ENCODE peak calls at places on chromosomes 2 and 18, in eight cellular contexts. N, M, J, D, B, K, F and H are unnamed samples.

GRCh38 chr2:133286326-133286922 is 281.8 kb downstream of the NCKAP5 start:
- DNase-seq in N (no peak), M (no peak), J (no peak), D (no peak), B (no peak), K (no peak), F (no peak), H (no peak)

GRCh38 chr2:56715670-56716069 is 531.9 kb downstream of the CCDC85A start:
- DNase-seq in N (no peak), M (no peak), J (no peak), D (no peak), B (no peak), K (no peak), F (no peak), H (no peak)

GRCh38 chr2:203893386-203893785 is 25.8 kb downstream of the CTLA4 start:
- DNase-seq in N (no peak), M (no peak), J (no peak), D (peak; percentile 54), B (peak; percentile 25), K (no peak), F (no peak), H (no peak)

GRCh38 chr2:9844036-9844483 is 786 bp downstream of the TAF1B start:
- DNase-seq in N (peak; percentile 32), M (no peak), J (no peak), D (no peak), B (no peak), K (no peak), F (no peak), H (no peak)

GRCh38 chr2:109429711-109430265 is 184.0 kb downstream of the SEPTIN10 start:
- DNase-seq in N (no peak), M (no peak), J (no peak), D (no peak), B (no peak), K (no peak), F (no peak), H (no peak)

GRCh38 chr18:31671951-31672350 is 12.4 kb downstream of the B4GALT6 start:
- DNase-seq in N (no peak), M (no peak), J (no peak), D (no peak), B (no peak), K (no peak), F (no peak), H (no peak)

GRCh38 chr2:231110551-231110950 is 14.3 kb downstream of the HTR2B start:
- DNase-seq in N (no peak), M (no peak), J (no peak), D (no peak), B (no peak), K (no peak), F (no peak), H (no peak)

GRCh38 chr18:74512321-74513053 is 16.3 kb downstream of the CNDP2 start:
- DNase-seq in N (no peak), M (no peak), J (no peak), D (no peak), B (no peak), K (no peak), F (no peak), H (no peak)

GRCh38 chr2:241965931-241966412 is 96.4 kb downstream of the RTP5 start:
- DNase-seq in N (peak; percentile 49), M (peak; percentile 14), J (peak; percentile 82), D (peak; percentile 24), B (no peak), K (no peak), F (peak; percentile 40), H (no peak)

GRCh38 chr2:104866122-104866864 is 12.4 kb downstream of the POU3F3 start:
- DNase-seq in N (no peak), M (no peak), J (no peak), D (no peak), B (no peak), K (no peak), F (no peak), H (no peak)
- H3K27ac ChIP-seq in N (no peak overlapping the region), M (no peak overlapping the region), J (no peak overlapping the region), D (no peak overlapping the region), B (no peak overlapping the region), K (no peak overlapping the region), F (no peak overlapping the region), H (no peak overlapping the region)

GRCh38 chr18:22463076-22463475 is 45.4 kb upstream of the CTAGE1 start:
- DNase-seq in N (no peak), M (no peak), J (no peak), D (no peak), B (no peak), K (no peak), F (no peak), H (no peak)

GRCh38 chr18:22455425-22456150 is 37.9 kb upstream of the CTAGE1 start:
- DNase-seq in N (no peak), M (no peak), J (no peak), D (no peak), B (no peak), K (no peak), F (no peak), H (no peak)

GRCh38 chr18:22457552-22457951 is 39.8 kb upstream of the CTAGE1 start:
- DNase-seq in N (no peak), M (no peak), J (no peak), D (no peak), B (no peak), K (no peak), F (no peak), H (no peak)

GRCh38 chr18:22459491-22459890 is 41.8 kb upstream of the CTAGE1 start:
- DNase-seq in N (no peak), M (no peak), J (no peak), D (no peak), B (no peak), K (no peak), F (no peak), H (no peak)
- H3K4me1 ChIP-seq in N (no peaks in the 10 kb centered on the region), M (no peaks in the 10 kb centered on the region), J (no peaks in the 10 kb centered on the region), D (no peaks in the 10 kb centered on the region), B (peaks cover 17% of the 10 kb centered on the region), K (no peaks in the 10 kb centered on the region), F (no peaks in the 10 kb centered on the region), H (no peaks in the 10 kb centered on the region)

DNA sequence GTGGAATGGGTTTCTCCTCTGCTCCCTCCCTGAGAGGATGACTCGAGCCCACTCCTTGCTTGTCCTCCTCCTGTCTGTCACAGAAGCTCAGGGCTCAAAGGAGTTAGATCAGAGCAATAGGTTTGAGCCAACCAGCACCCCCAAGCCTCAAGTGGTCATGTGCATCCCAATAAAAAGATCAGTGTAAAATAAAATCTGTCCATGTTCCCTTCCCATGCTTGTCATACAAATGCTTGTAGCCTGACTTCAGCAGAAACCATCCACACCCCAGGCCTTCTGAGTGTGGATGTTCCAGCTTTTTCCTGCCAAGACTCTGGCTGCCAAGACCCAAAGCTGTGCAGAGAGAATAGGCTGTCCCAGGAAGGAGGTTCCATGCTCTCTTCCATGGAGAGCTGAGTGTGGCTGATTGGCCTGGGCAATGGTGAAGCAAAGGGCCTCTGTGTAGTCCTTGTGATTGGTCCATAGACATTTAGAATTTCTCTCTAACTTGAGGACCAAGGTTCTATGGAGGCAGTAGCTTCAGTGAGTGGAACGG is 67.4 kb downstream of the GYPC start:
- DNase-seq in N (no peak), M (no peak), J (no peak), D (no peak), B (no peak), K (no peak), F (no peak), H (no peak)
- H3K9me3 ChIP-seq in N (no peaks in the 10 kb centered on the region), M (peaks cover 10% of the 10 kb centered on the region), J (no peaks in the 10 kb centered on the region), D (no peaks in the 10 kb centered on the region), B (peaks cover 20% of the 10 kb centered on the region), K (peaks cover 14% of the 10 kb centered on the region), F (no peaks in the 10 kb centered on the region), H (no peaks in the 10 kb centered on the region)

DNA sequence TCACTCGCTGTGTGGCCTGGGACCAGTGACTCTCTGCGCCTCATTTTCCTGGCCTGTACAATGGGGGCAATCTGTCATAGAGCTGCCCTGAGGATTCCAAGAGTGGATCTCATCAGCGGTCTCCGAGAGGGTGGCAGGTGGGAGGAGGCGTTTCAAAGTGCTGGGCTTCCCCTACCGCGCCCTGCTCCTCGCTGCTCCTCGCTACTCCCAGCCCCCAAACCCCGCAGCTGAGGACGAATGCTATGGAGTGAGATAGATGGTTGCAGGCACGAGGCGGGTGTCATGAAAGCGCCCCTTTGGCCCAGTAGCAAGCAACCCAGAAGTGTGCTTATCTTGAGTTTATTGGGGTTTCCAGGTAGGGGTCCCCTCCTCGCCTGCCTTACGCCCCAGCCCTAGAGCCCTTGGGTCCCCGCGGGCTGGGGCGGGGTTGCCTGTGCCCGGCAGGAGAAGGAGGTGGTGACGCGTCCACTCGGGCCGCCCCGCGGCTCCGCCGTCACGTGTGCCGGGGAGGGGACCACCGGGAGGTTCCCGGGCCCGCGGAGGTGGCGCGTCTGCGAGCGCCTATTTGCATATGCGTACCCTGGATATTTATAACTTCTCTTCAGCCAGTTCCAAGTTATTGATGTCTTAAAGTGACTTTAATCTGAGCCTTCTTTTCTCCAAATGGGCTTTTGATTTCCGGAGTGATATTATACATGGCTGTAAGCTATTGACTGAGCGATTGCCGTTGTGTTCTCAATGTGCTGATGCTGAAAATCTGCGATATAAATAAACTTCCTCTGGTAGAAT is 263.8 kb downstream of the ATAD2B start:
- DNase-seq in N (no peak), M (no peak), J (no peak), D (no peak), B (peak; percentile 41), K (no peak), F (no peak), H (peak; percentile 57)
- H3K27ac ChIP-seq in N (no peak overlapping the region), M (no peak overlapping the region), J (no peak overlapping the region), D (peak overlapping the region; percentile 34), B (no peak overlapping the region), K (no peak overlapping the region), F (no peak overlapping the region), H (no peak overlapping the region)

GRCh38 chr2:45843136-45843535 is 191.7 kb downstream of the PRKCE start:
- DNase-seq in N (no peak), M (no peak), J (no peak), D (no peak), B (no peak), K (no peak), F (no peak), H (no peak)
- H3K4me1 ChIP-seq in N (peaks cover 32% of the 10 kb centered on the region), M (peaks cover 6% of the 10 kb centered on the region), J (no peaks in the 10 kb centered on the region), D (peaks cover 8% of the 10 kb centered on the region), B (peaks cover 35% of the 10 kb centered on the region), K (no peaks in the 10 kb centered on the region), F (no peaks in the 10 kb centered on the region), H (no peaks in the 10 kb centered on the region)

DNA sequence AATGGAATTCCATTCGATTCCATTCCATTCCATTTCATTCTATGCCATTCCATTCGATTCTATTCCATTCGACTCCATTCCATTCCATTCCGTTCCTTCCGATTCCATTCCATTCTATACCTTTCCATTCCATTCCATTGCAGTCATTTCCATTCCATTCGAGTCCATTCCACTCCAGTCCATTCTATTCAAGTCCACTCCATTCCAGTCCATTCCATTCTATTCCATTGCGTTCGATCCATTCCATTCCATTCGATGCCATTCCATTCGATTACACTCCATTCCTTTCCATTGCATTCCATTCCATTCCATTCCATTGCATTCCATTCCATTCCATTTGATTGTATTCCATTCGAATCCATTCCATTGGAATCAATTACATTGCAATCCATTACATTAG is 1119.8 kb downstream of the RPIA start:
- DNase-seq in N (no peak), M (no peak), J (no peak), D (no peak), B (no peak), K (no peak), F (no peak), H (no peak)
- H3K9me3 ChIP-seq in N (no peaks in the 10 kb centered on the region), M (peaks cover 27% of the 10 kb centered on the region), J (peaks cover 42% of the 10 kb centered on the region), D (peaks cover 3% of the 10 kb centered on the region), B (peaks cover 23% of the 10 kb centered on the region), K (peaks cover 68% of the 10 kb centered on the region), F (peaks cover 6% of the 10 kb centered on the region), H (no peaks in the 10 kb centered on the region)